ENCODE peak calls at places on chromosomes 4 and X, in five cellular contexts. H is amygdala, N is hippocampal formation, A is Caki2, D is NCI-H2171 treated with DMSO at 0.1 percent for 48 hours. Q is an unnamed sample.

GRCh38 chr4:92304636-92305035 is 870 bp downstream of the GRID2 start:
- DNase-seq in N (no peak), H (peak), D (no peak), A (peak), Q (peak)

GRCh38 chr4:67131224-67131623 is 414.1 kb downstream of the CENPC start:
- DNase-seq in N (no peak), A (no peak), H (no peak), D (no peak), Q (peak)

GRCh38 chrX:152412105-152412504 is 39.0 kb downstream of the GABRA3 start:
- DNase-seq in N (no peak), D (no peak), H (no peak), A (no peak), Q (no peak)

GRCh38 chr4:122668241-122668640 is 47.4 kb upstream of the IL21 start:
- DNase-seq in H (no peak), N (no peak), A (no peak), D (no peak), Q (peak)

GRCh38 chr4:6023766-6024165 is 5.5 kb upstream of the C4orf50 start:
- DNase-seq in A (no peak), D (no peak), N (no peak), H (no peak), Q (no peak)

GRCh38 chr4:97104006-97104405 is 1039.3 kb downstream of the STPG2 start:
- DNase-seq in D (no peak), A (no peak), H (no peak), N (no peak), Q (no peak)

GRCh38 chr4:88514557-88515511 is 8.7 kb downstream of the PYURF start:
- DNase-seq in A (no peak), H (no peak), D (no peak), N (no peak), Q (no peak)

GRCh38 chrX:153651540-153652079 is 4.6 kb downstream of the DUSP9 start:
- DNase-seq in N (no peak), H (no peak), A (no peak), D (no peak), Q (no peak)

GRCh38 chr4:157443537-157443936 is 223.0 kb downstream of the GRIA2 start:
- DNase-seq in A (no peak), N (no peak), D (no peak), H (no peak), Q (no peak)

GRCh38 chrX:120029354-120029753 is 48.1 kb downstream of the RHOXF2B start:
- DNase-seq in D (no peak), N (no peak), A (no peak), H (no peak), Q (no peak)

GRCh38 chr4:56466910-56467283 is 520 bp upstream of the SRP72 start:
- DNase-seq in D (no peak), H (no peak), A (no peak), N (no peak), Q (no peak)

GRCh38 chr4:112664611-112665010 is 27.7 kb downstream of the LARP7 start:
- DNase-seq in H (no peak), D (no peak), N (no peak), A (peak), Q (no peak)

GRCh38 chr4:7073526-7074390 is 5.9 kb upstream of the GRPEL1 start:
- DNase-seq in D (peak), A (peak), H (no peak), N (no peak), Q (peak)

GRCh38 chr4:13980317-13980716 is 352.8 kb upstream of the BOD1L1 start:
- DNase-seq in D (no peak), N (no peak), A (peak), H (no peak), Q (peak)

GRCh38 chrX:100994352-100995281 is 25.1 kb downstream of the ARL13A start:
- DNase-seq in D (no peak), A (peak), N (no peak), H (no peak), Q (peak)

GRCh38 chr4:159937595-159937994 is 834.7 kb downstream of the RAPGEF2 start:
- DNase-seq in A (no peak), H (no peak), D (no peak), N (no peak), Q (no peak)

GRCh38 chr4:145525291-145525740 is 43.7 kb downstream of the SMAD1 start:
- DNase-seq in H (no peak), A (no peak), D (no peak), N (no peak), Q (peak)

GRCh38 chrX:17511556-17511955 is 136.6 kb downstream of the NHS start:
- DNase-seq in A (no peak), D (no peak), H (no peak), N (no peak), Q (no peak)

GRCh38 chrX:71991164-71991563 is 80.5 kb downstream of the NHSL2 start:
- DNase-seq in N (no peak), H (no peak), A (no peak), D (no peak), Q (no peak)

GRCh38 chr4:99722662-99723061 is 65.0 kb upstream of the C4orf54 start:
- DNase-seq in A (no peak), N (no peak), H (no peak), D (peak), Q (no peak)